ENCODE peak calls at places on chromosome 2, in five cellular contexts. W is SK-N-DZ; A is NCI-H2081; B is CD4-positive, alpha-beta T cell; O is natural killer cell treated with Interleukin-12 subunit alpha and Interleukin-12 subunit beta and Interleukin-15 and Interleukin-18, amount 100 ng/mL, for 72 hours. S is an unnamed sample.

GRCh38 chr2:113390133-113390849 is 47.2 kb upstream of the ZNG1B start:
- DNase-seq in W (peak), A (no peak), B (peak), O (peak), S (peak)

GRCh38 chr2:129006135-129006885 is 687.6 kb upstream of the HS6ST1 start:
- DNase-seq in W (no peak), A (no peak), B (no peak), O (no peak), S (no peak)

GRCh38 chr2:3637311-3637675 is 20.7 kb upstream of the ALLC start:
- DNase-seq in W (no peak), A (no peak), B (no peak), O (no peak), S (no peak)

GRCh38 chr2:64548795-64549194 is 24.7 kb downstream of the AFTPH start:
- DNase-seq in W (no peak), A (no peak), B (no peak), O (no peak), S (no peak)

GRCh38 chr2:181130686-181131085 is 150.3 kb downstream of the UBE2E3 start:
- DNase-seq in W (no peak), A (no peak), B (no peak), O (no peak), S (no peak)

GRCh38 chr2:71474116-71474743 is 20.9 kb downstream of the DYSF start:
- DNase-seq in W (no peak), A (no peak), B (no peak), O (no peak), S (no peak)

GRCh38 chr2:30178618-30179404 is 32.0 kb downstream of the YPEL5 start:
- DNase-seq in W (no peak), A (no peak), B (no peak), O (no peak), S (peak)

GRCh38 chr2:234071664-234072063 is 21.2 kb downstream of the SPP2 start:
- DNase-seq in W (no peak), A (no peak), B (no peak), O (no peak), S (no peak)

GRCh38 chr2:127220102-127220806 is at the start of gene CYP27C1:
- DNase-seq in W (peak), A (no peak), B (no peak), O (no peak), S (no peak)

GRCh38 chr2:225190987-225191386 is 148.7 kb upstream of the DOCK10 start:
- DNase-seq in W (no peak), A (no peak), B (no peak), O (no peak), S (no peak)

GRCh38 chr2:234451852-234452625 is 44.8 kb downstream of the ARL4C start:
- DNase-seq in W (no peak), A (no peak), B (no peak), O (no peak), S (no peak)

GRCh38 chr2:48328972-48329723 is 200.8 kb upstream of the STON1 start:
- DNase-seq in W (no peak), A (peak), B (no peak), O (no peak), S (no peak)

GRCh38 chr2:67954125-67954748 is 108.6 kb downstream of the C1D start:
- DNase-seq in W (no peak), A (peak), B (no peak), O (no peak), S (no peak)

GRCh38 chr2:150126143-150126725 is 361.2 kb downstream of the RND3 start:
- DNase-seq in W (no peak), A (no peak), B (no peak), O (no peak), S (no peak)

GRCh38 chr2:233794128-233794658 is 16.1 kb downstream of the MROH2A start:
- DNase-seq in W (no peak), A (no peak), B (no peak), O (peak), S (no peak)

GRCh38 chr2:197304556-197305011 is 6.0 kb downstream of the ANKRD44 start:
- DNase-seq in W (no peak), A (no peak), B (no peak), O (no peak), S (no peak)

GRCh38 chr2:20617081-20617575 is 33.8 kb downstream of the HS1BP3 start:
- DNase-seq in W (peak), A (no peak), B (no peak), O (no peak), S (peak)

GRCh38 chr2:25262288-25262687 is 79.4 kb downstream of the DNMT3A start:
- DNase-seq in W (no peak), A (no peak), B (no peak), O (no peak), S (no peak)

GRCh38 chr2:235949567-235950472 is 218.4 kb downstream of the GBX2 start:
- DNase-seq in W (no peak), A (no peak), B (no peak), O (no peak), S (no peak)

GRCh38 chr2:137117385-137117784 is 352.0 kb downstream of the THSD7B start:
- DNase-seq in W (no peak), A (no peak), B (no peak), O (no peak), S (no peak)

GRCh38 chr2:33029459-33029858 is 82.7 kb downstream of the LTBP1 start:
- DNase-seq in W (no peak), A (no peak), B (no peak), O (no peak), S (no peak)

GRCh38 chr2:83162421-83162820 is 1296.7 kb downstream of the SUCLG1 start:
- DNase-seq in W (no peak), A (no peak), B (no peak), O (no peak), S (no peak)

GRCh38 chr2:61141151-61141550 is 20.8 kb upstream of the C2orf74 start:
- DNase-seq in W (no peak), A (no peak), B (no peak), O (no peak), S (no peak)

GRCh38 chr2:189179607-189179979 is at the start of gene COL5A2:
- DNase-seq in W (no peak), A (no peak), B (no peak), O (no peak), S (no peak)